ENCODE peak calls at places on chromosome 11, in seven cellular contexts. Q, M, N, A, H, Y and E are unnamed samples.

GRCh38 chr11:47715082-47715669 is at the start of gene AGBL2:
- DNase-seq in Q (peak; percentile 71), M (peak; percentile 77), N (peak; percentile 50), A (peak; percentile 53), H (peak; percentile 95), Y (peak; percentile 88), E (peak; percentile 53)

GRCh38 chr11:65717906-65718305 is 2.7 kb downstream of the RNASEH2C start:
- DNase-seq in Q (no peak), M (no peak), N (no peak), A (no peak), H (peak; percentile 69), Y (no peak), E (no peak)

GRCh38 chr11:74748211-74749126 is at the start of gene RNF169:
- DNase-seq in Q (peak; percentile 97), M (peak; percentile 90), N (peak; percentile 97), A (peak; percentile 84), H (peak; percentile 98), Y (peak; percentile 95), E (peak; percentile 79)

GRCh38 chr11:44382648-44383240 is 72.8 kb upstream of the ALX4 start:
- DNase-seq in Q (no peak), M (no peak), N (no peak), A (no peak), H (peak; percentile 25), Y (no peak), E (no peak)

GRCh38 chr11:21675049-21675616 is 517.8 kb upstream of the ANO5 start:
- DNase-seq in Q (no peak), M (no peak), N (no peak), A (no peak), H (no peak), Y (no peak), E (no peak)

GRCh38 chr11:13448876-13449275 is 14.1 kb downstream of the BTBD10 start:
- DNase-seq in Q (peak; percentile 85), M (no peak), N (peak; percentile 83), A (no peak), H (no peak), Y (no peak), E (no peak)

GRCh38 chr11:104946907-104947306 is 21.5 kb downstream of the CASP4 start:
- DNase-seq in Q (peak; percentile 64), M (no peak), N (peak; percentile 69), A (peak; percentile 8), H (no peak), Y (no peak), E (no peak)

GRCh38 chr11:119671048-119671447 is 58.0 kb downstream of the NECTIN1 start:
- DNase-seq in Q (peak; percentile 97), M (no peak), N (peak; percentile 92), A (no peak), H (no peak), Y (no peak), E (no peak)

GRCh38 chr11:67466367-67466766 is 2.7 kb downstream of the TMEM134 start:
- DNase-seq in Q (no peak), M (no peak), N (no peak), A (no peak), H (no peak), Y (no peak), E (no peak)

GRCh38 chr11:43904737-43905515 is 24.3 kb downstream of the ALKBH3 start:
- DNase-seq in Q (peak; percentile 82), M (no peak), N (peak; percentile 88), A (no peak), H (no peak), Y (no peak), E (no peak)

GRCh38 chr11:107232451-107232850 is 214.2 kb upstream of the GUCY1A2 start:
- DNase-seq in Q (no peak), M (no peak), N (no peak), A (no peak), H (no peak), Y (no peak), E (no peak)

GRCh38 chr11:64642418-64642735 is 51.4 kb downstream of the SLC22A12 start:
- DNase-seq in Q (no peak), M (peak; percentile 39), N (no peak), A (no peak), H (no peak), Y (no peak), E (no peak)

GRCh38 chr11:64643927-64644326 is 52.9 kb downstream of the SLC22A12 start:
- DNase-seq in Q (no peak), M (peak; percentile 21), N (no peak), A (no peak), H (no peak), Y (no peak), E (no peak)

GRCh38 chr11:64642876-64643257 is 51.8 kb downstream of the SLC22A12 start:
- DNase-seq in Q (no peak), M (peak; percentile 57), N (no peak), A (no peak), H (no peak), Y (no peak), E (no peak)

GRCh38 chr11:64643258-64643881 is 52.4 kb downstream of the SLC22A12 start:
- DNase-seq in Q (peak; percentile 28), M (peak; percentile 55), N (no peak), A (no peak), H (no peak), Y (peak; percentile 77), E (no peak)

DNA sequence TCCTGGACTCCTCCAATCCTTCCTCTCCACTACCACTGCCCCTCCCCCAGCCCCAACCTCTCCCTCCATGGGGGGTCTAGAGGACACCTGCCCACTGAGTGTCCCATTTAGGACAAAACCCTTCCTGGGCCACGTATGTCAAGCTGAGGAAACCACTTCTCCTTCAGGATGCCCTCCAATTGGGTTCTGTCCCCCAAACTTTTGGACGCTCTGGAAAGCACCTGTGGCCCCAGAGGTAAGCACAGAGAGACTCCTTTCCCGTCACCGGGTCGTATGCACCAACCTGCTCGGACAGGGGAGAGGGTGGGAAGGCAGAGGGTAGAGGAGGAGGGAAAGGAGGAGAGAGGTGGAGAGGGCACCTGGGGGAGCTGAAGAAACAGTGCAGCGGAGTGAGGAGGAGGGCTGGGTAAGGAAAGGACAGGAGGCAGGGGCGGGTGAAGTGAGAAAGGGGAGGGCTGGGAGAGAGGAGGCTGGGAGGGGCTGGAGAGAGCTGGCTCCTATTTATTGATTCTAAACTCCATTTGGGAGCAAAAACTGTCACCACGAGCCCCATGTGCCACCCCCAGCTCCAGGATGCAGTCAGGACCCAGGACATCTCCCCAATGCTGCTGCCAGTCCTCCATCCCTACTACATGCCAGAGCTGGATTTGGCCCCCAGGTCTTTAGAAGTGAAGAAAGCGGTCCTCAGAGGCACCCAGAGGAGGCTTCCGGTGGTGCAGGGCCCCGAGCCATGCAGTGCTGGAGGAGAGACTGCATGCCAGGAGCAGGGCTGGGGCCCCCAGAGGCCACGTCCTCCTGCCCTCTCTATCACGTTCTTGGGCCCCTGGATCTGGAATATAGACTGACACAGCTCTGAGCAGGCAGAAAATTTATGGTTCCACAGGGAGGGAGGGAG is 53.6 kb downstream of the SLC22A12 start:
- DNase-seq in Q (peak; percentile 21), M (peak; percentile 47), N (no peak), A (no peak), H (peak; percentile 82), Y (peak; percentile 58), E (no peak)
- TF ChIP-seq CTCF in Q (peak; percentile 15), M (no peak), N (no peak), A (no peak), H (no peak), Y (peak; percentile 55), E (peak; percentile 13)

DNA sequence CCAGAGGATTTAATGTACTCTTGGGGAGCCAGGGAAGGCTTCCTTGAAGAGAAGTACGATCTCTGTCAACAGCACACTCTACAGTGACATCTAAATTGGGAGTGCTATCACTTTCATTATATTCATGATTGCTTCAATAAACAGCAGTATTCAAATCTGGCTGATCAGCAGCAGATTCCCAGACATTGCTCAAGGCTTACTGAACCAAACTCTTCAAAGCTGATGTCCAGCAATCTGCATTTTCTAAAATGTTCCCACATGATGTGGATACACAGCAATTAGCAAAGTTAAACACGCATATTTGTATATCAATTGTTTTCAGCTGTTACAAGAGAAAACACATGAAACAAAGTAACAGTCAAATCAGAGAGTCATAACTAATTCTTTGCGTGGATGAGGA is 44.1 kb downstream of the SYTL2 start:
- DNase-seq in Q (no peak), M (no peak), N (no peak), A (no peak), H (no peak), Y (no peak), E (no peak)
- TF ChIP-seq CTCF in Q (no peak), M (no peak), N (no peak), A (no peak), H (no peak), Y (no peak), E (no peak)

DNA sequence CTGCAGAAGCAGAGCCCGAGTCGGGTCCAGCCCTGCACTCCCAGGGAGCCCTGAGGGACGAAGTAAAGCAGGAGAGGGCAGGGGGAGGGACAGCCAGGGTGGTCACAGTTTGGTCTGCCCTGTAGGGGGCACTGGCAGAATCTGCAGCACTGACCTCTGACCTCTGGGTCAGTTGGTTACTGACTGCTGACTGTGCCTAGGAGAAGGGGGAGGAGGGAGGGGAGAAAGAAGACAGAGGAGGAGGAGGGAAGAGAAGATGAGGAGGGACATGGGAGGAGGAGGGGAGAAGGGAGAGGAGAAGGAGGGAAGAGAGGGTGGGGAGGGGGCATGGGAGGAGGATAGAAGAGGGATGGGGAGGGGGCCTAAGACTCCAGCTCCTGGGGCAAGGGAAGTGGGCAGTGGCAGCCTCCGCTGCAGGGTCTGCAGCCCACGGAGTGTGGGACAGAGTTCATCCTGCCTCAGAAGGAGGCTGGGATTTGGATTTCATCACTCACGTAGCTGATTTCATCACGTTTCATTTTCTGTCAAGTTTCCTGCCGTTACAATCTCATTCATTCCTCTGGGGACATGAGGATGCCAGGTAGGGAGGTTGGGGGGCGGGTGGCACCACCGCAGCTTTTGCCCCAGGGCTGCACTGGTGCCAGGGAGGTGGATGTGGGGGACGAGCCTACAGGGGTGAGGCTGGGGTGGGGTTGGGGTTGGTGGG is 55.2 kb downstream of the FLRT1 start:
- DNase-seq in Q (peak; percentile 82), M (no peak), N (peak; percentile 69), A (no peak), H (no peak), Y (no peak), E (no peak)
- TF ChIP-seq CTCF in Q (peak; percentile 1), M (no peak), N (no peak), A (no peak), H (no peak), Y (peak; percentile 34), E (no peak)

DNA sequence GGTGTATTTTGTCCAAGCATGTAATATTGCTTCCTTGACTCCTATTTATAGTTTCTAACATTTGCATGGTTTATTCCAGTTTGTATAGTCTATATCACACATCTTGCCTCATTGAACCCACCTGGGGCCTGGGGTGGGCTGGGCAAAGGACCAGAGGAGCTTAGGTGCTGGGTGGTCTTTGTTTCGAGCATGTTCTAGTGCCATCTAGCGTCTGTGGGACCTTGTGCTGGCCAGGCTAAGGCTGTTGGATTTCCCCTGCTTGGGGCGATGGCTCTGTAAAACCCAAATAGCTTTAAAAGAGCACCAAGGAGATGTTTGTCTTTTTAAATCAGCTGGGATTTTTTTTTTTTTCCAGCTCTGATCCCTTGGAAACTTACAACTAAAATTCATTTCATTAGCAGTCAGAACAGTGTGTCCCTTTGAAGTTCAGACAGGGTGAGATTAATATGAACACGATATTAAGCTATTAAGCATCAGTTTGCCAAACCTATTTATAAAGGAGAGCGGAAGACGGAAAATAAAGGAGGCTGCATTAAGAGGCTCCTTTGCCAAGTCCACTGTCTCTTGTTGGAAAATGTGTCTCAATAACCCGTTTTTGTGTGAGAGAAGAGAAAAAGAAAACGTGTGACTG is 157.4 kb downstream of the COMMD9 start:
- DNase-seq in Q (peak; percentile 73), M (peak; percentile 48), N (peak; percentile 83), A (peak; percentile 48), H (no peak), Y (peak; percentile 69), E (no peak)
- TF ChIP-seq CTCF in Q (peak; percentile 79), M (peak; percentile 64), N (peak; percentile 90), A (no peak), H (no peak), Y (peak; percentile 86), E (no peak)